ENCODE peak calls at places on chromosomes 3 and 15, in ten cellular contexts. N, S, C, U, X, B, W, O, I and G are unnamed samples.

GRCh38 chr15:63079938-63080626 is 37.5 kb downstream of the TPM1 start:
- DNase-seq in N (no peak), S (no peak), C (peak; percentile 44), U (no peak), X (no peak), B (no peak), W (no peak), O (no peak), I (no peak), G (no peak)

GRCh38 chr3:102037791-102038190 is 188.5 kb downstream of the NFKBIZ start:
- DNase-seq in N (no peak), S (no peak), C (no peak), U (no peak), X (no peak), B (no peak), W (no peak), O (no peak), I (no peak), G (no peak)

GRCh38 chr3:1967525-1967924 is 131.1 kb upstream of the CNTN4 start:
- DNase-seq in N (no peak), S (no peak), C (no peak), U (no peak), X (no peak), B (no peak), W (no peak), O (no peak), I (no peak), G (no peak)

GRCh38 chr3:177320765-177321247 is 123.5 kb upstream of the TBL1XR1 start:
- DNase-seq in N (no peak), S (no peak), C (no peak), U (no peak), X (no peak), B (no peak), W (no peak), O (no peak), I (no peak), G (no peak)

GRCh38 chr15:28918141-28918983 is 32.6 kb downstream of the APBA2 start:
- DNase-seq in N (no peak), S (no peak), C (peak; percentile 65), U (no peak), X (peak; percentile 69), B (no peak), W (peak; percentile 57), O (no peak), I (peak; percentile 89), G (no peak)

GRCh38 chr3:28347374-28348285 is 891 bp upstream of the ZCWPW2 start:
- DNase-seq in N (no peak), S (no peak), C (no peak), U (no peak), X (no peak), B (no peak), W (no peak), O (no peak), I (no peak), G (no peak)

GRCh38 chr3:8451696-8452095 is 49.9 kb upstream of the LMCD1 start:
- DNase-seq in N (no peak), S (no peak), C (no peak), U (no peak), X (no peak), B (no peak), W (no peak), O (no peak), I (no peak), G (no peak)

GRCh38 chr3:43764471-43764870 is 73.7 kb downstream of the ABHD5 start:
- DNase-seq in N (no peak), S (no peak), C (no peak), U (no peak), X (no peak), B (no peak), W (no peak), O (no peak), I (no peak), G (no peak)

DNA sequence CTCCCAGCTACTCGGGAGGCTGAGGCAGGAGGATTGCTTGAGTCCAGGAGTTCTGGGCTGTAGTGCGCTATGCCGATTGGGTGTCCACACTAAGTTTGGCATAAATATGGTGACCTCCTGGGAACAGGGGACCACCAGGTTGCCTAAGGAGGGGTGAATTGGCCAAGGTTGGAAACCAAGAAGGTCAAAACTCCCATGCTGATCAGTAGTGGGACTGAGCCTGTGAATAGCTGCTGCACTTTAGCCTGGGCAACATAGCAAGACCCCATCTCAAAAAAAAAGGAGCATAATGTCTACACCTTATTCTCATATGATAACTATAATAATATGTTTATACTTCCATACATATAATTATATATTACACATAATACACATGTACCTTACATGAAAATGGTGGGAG is 6.1 kb upstream of the GLB1 start:
- DNase-seq in N (no peak), S (no peak), C (no peak), U (no peak), X (no peak), B (no peak), W (no peak), O (no peak), I (no peak), G (no peak)
- TF ChIP-seq POLR2A in N (no peak), S (no peak), C (no peak), U (no peak), X (no peak), B (no peak), W (no peak), O (no peak), I (no peak), G (no peak)

DNA sequence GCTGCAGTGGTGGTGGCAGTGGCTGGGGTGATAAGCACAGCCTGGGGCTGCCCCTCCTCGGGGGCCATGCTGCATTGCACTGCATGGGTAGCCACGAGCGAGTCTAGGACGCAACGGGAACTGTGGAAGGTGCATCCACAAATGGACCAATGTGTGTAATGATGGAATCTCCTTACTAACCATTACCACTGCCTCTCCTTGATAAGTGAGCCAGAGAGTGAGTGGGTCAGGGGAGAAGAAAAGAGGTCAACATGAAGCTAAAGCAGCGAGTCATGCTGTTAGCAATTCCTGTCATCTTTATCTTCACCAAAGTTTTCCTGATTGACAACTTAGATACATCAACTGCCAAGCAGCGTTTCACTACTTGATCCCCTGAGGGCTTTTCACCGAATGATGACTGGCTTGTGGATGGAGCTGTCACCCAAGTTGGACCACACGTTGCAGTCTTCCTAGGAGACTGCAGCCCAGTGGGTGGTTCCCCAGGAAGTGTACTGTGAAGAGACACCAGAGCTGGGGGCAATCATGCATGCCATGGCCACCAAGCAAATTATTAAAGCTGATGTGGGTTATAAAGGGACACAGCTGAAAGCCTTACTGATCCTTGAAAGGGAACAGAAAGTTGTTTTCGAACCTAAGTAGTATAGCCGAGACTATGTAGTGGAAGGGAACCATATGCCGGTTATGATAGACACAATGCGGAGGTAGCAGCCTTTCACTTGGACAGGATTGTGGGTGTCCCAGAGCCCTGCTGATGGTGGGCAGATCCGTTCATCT is 20.6 kb downstream of the SAMD7 start:
- DNase-seq in N (peak; percentile 20), S (no peak), C (no peak), U (peak; percentile 85), X (no peak), B (no peak), W (no peak), O (no peak), I (no peak), G (no peak)
- H3K27ac ChIP-seq in N (no peak overlapping the region), S (no peak overlapping the region), C (no peak overlapping the region), U (peak overlapping the region; percentile 79), X (no peak overlapping the region), B (no peak overlapping the region), W (no peak overlapping the region), O (no peak overlapping the region), I (no peak overlapping the region), G (no peak overlapping the region)

GRCh38 chr15:41932511-41932910 is 38.7 kb upstream of the SPTBN5 start:
- DNase-seq in N (no peak), S (no peak), C (no peak), U (no peak), X (no peak), B (no peak), W (no peak), O (no peak), I (no peak), G (no peak)

GRCh38 chr15:41932101-41932500 is 38.2 kb upstream of the SPTBN5 start:
- DNase-seq in N (no peak), S (no peak), C (no peak), U (no peak), X (no peak), B (no peak), W (no peak), O (no peak), I (no peak), G (no peak)

GRCh38 chr15:41934843-41935242 is 37.5 kb downstream of the EHD4 start:
- DNase-seq in N (peak; percentile 61), S (peak; percentile 46), C (no peak), U (no peak), X (no peak), B (no peak), W (peak; percentile 27), O (no peak), I (peak; percentile 63), G (no peak)

GRCh38 chr15:41932939-41933725 is 39.2 kb downstream of the EHD4 start:
- DNase-seq in N (no peak), S (no peak), C (no peak), U (no peak), X (no peak), B (no peak), W (no peak), O (no peak), I (no peak), G (no peak)

DNA sequence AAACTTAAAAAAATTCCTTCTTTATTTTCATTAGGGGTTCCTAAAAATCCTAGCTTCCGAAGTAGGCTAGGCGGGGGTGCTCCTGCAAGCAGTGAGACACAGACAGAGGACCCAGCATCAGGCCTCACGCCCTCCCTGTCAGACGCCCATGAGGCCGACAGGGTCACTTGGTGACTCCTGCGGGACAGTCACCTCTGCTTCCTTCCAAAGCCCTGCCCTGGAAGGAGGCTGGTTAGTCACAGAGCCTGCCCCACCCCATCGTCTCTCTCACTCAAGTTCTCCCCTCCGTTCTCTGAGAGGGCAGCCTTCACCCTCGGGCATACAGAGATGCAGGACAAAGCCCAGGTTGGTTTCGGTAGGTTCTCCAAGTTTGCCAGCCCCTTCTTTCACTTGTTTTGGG is 38.6 kb downstream of the EHD4 start:
- DNase-seq in N (peak; percentile 57), S (peak; percentile 61), C (no peak), U (no peak), X (no peak), B (no peak), W (no peak), O (no peak), I (no peak), G (no peak)
- TF ChIP-seq EP300 in N (no peak), S (no peak), C (no peak), U (no peak), X (no peak), B (no peak), W (no peak), O (no peak), I (no peak), G (no peak)

GRCh38 chr15:85692873-85693272 is 101.9 kb downstream of the KLHL25 start:
- DNase-seq in N (peak; percentile 51), S (peak; percentile 35), C (no peak), U (peak; percentile 95), X (no peak), B (no peak), W (no peak), O (no peak), I (no peak), G (no peak)

GRCh38 chr15:85689729-85690128 is 105.0 kb downstream of the KLHL25 start:
- DNase-seq in N (peak; percentile 56), S (peak; percentile 54), C (no peak), U (peak; percentile 84), X (no peak), B (peak; percentile 61), W (no peak), O (no peak), I (peak; percentile 52), G (peak; percentile 52)

GRCh38 chr15:85693277-85693676 is 101.4 kb downstream of the KLHL25 start:
- DNase-seq in N (no peak), S (no peak), C (no peak), U (no peak), X (no peak), B (no peak), W (no peak), O (no peak), I (no peak), G (no peak)

GRCh38 chr15:85690546-85691226 is 104.0 kb downstream of the KLHL25 start:
- DNase-seq in N (no peak), S (no peak), C (no peak), U (peak; percentile 79), X (no peak), B (no peak), W (no peak), O (no peak), I (no peak), G (no peak)

DNA sequence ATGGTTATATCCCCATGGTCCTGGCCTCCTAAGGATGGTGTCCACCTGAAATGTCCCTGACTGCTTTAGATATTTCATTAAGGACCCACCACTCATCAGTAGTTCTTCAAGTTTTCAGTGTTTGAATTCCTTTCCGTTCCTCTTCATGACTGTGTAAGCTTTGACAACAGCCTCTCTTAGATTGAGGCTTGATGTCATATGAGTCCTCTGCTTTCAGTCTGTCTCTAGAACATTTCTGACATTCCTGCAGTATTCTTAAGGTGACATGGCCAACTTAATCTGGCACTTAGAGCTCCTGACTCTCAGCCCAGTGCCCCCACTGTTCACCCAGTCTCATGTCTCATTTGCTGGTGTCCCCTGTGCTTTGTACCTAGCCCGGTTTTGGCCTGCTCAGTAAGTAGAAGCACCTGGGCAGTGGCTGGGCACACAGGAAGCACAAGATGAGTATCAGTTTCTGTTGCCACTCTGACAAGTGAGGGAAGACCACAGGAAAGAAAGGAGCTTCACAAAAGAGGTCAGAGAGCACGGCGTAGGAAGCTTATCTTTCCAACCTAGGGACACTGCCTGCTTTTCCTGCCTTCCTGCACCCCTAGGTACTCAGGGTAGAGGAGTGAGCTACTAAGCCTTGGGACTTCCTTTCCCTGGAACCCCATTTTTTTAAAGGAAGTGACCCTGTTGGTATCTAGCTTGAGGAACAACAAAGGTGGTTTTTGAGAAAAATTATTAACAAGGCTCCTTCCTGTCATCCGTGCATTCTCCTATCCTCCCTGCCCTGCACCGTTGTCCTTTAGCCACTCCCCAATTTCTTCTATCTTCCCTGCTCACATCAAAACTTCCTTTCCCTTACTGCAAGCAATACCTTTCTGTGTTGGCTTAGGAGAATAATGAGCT is 103.1 kb downstream of the KLHL25 start:
- DNase-seq in N (peak; percentile 63), S (peak; percentile 35), C (no peak), U (peak; percentile 87), X (no peak), B (no peak), W (no peak), O (no peak), I (no peak), G (no peak)
- TF ChIP-seq POLR2A in N (no peak), S (no peak), C (no peak), U (peak; percentile 58), X (no peak), B (no peak), W (no peak), O (no peak), I (no peak), G (no peak)